ENCODE peak calls at places on chromosomes 2 and 18, in six cellular contexts. A is BJ, U is brain microvascular endothelial cell, R is HFF-Myc, F is WTC11, P is tibial nerve. O is an unnamed sample.

GRCh38 chr2:102488063-102488462 is 15.0 kb downstream of the SLC9A4 start:
- DNase-seq in R (peak; percentile 84), U (peak; percentile 5), F (no peak), A (peak; percentile 67), P (no peak), O (no peak)

GRCh38 chr2:68420254-68420910 is 46.7 kb downstream of the FBXO48 start:
- DNase-seq in A (no peak), F (no peak), U (no peak), P (no peak), R (no peak), O (no peak)

GRCh38 chr2:37638973-37639372 is 32.5 kb downstream of the CDC42EP3 start:
- DNase-seq in R (no peak), U (no peak), F (no peak), A (no peak), P (no peak), O (no peak)

GRCh38 chr2:64640153-64641044 is 13.3 kb downstream of the SERTAD2 start:
- DNase-seq in A (no peak), U (no peak), R (no peak), P (no peak), F (no peak), O (no peak)

GRCh38 chr2:109521751-109522374 is 91.9 kb downstream of the SEPTIN10 start:
- DNase-seq in R (no peak), P (no peak), U (no peak), A (no peak), F (no peak), O (no peak)

GRCh38 chr18:50986360-50987087 is 18.7 kb downstream of the ELAC1 start:
- DNase-seq in P (no peak), A (peak; percentile 60), F (no peak), U (peak; percentile 16), R (peak; percentile 71), O (no peak)

GRCh38 chr2:65077898-65078297 is 21.7 kb downstream of the CEP68 start:
- DNase-seq in R (no peak), F (no peak), P (no peak), A (no peak), U (no peak), O (no peak)

GRCh38 chr2:26617259-26618083 is 23.7 kb downstream of the CIB4 start:
- DNase-seq in R (no peak), A (no peak), U (no peak), F (no peak), P (no peak), O (no peak)

GRCh38 chr2:215218587-215219577 is 80.5 kb upstream of the ABCA12 start:
- DNase-seq in P (no peak), U (no peak), F (no peak), R (no peak), A (no peak), O (no peak)

GRCh38 chr2:72821118-72821517 is 4.7 kb downstream of the EXOC6B start:
- DNase-seq in F (no peak), U (no peak), P (no peak), R (no peak), A (no peak), O (no peak)

GRCh38 chr2:158573739-158574138 is 117.0 kb downstream of the PKP4 start:
- DNase-seq in P (no peak), R (no peak), F (no peak), U (no peak), A (no peak), O (no peak)